ENCODE peak calls at places on chromosomes 5 and 9, in six cellular contexts. J, N, U, D, C and H are unnamed samples. For H3K27me3, the result is how much of the 10 kb centered on the place peaks cover.

GRCh38 chr5:176714067-176714466 is 66.8 kb downstream of the TSPAN17 start:
- DNase-seq in N (no peak), C (no peak), J (no peak), D (peak), U (peak), H (no peak)

GRCh38 chr9:9743822-9744221 is 869.0 kb downstream of the PTPRD start:
- DNase-seq in D (no peak), C (no peak), U (no peak), N (no peak), J (no peak), H (no peak)

GRCh38 chr5:153965102-153965645 is 73.5 kb downstream of the FAM114A2 start:
- DNase-seq in D (peak), N (peak), U (peak), J (peak), C (peak), H (no peak)

GRCh38 chr5:80516826-80517225 is 28.9 kb downstream of the FAM151B start:
- DNase-seq in C (no peak), D (peak), N (peak), U (peak), J (no peak), H (peak)

GRCh38 chr5:28766565-28767158 is 1728.3 kb upstream of the CDH9 start:
- DNase-seq in U (peak), D (peak), J (no peak), C (no peak), N (no peak), H (peak)

GRCh38 chr9:121222524-121223171 is 21.0 kb upstream of the RAB14 start:
- DNase-seq in J (no peak), D (peak), C (no peak), N (no peak), U (peak), H (no peak)

GRCh38 chr9:106897223-106897622 is 34.3 kb downstream of the ZNF462 start:
- DNase-seq in N (no peak), U (no peak), D (no peak), J (no peak), C (no peak), H (no peak)

GRCh38 chr5:77847814-77848290 is 71.7 kb upstream of the TBCA start:
- DNase-seq in C (no peak), U (no peak), D (no peak), N (no peak), J (no peak), H (no peak)

GRCh38 chr5:108220834-108221233 is 161.1 kb downstream of the FBXL17 start:
- DNase-seq in U (no peak), N (no peak), C (no peak), D (no peak), J (no peak), H (no peak)

GRCh38 chr9:21804336-21804735 is 1.9 kb downstream of the MTAP start:
- DNase-seq in N (no peak), D (no peak), J (no peak), U (no peak), C (no peak), H (no peak)

GRCh38 chr5:108749130-108749861 is 1.6 kb downstream of the FER start:
- DNase-seq in N (no peak), C (peak), D (peak), J (no peak), U (peak), H (no peak)

GRCh38 chr9:19085295-19085694 is 17.4 kb downstream of the HAUS6 start:
- DNase-seq in D (no peak), C (peak), N (no peak), J (no peak), U (peak), H (no peak)

GRCh38 chr9:18606831-18607230 is 132.9 kb downstream of the ADAMTSL1 start:
- DNase-seq in J (no peak), C (no peak), D (no peak), U (no peak), N (no peak), H (no peak)

GRCh38 chr5:168477060-168477459 is 9.2 kb upstream of the RARS1 start:
- DNase-seq in J (no peak), D (no peak), N (no peak), U (no peak), C (no peak), H (no peak)

GRCh38 chr9:36637491-36638270 is 65.0 kb downstream of the MELK start:
- DNase-seq in U (no peak), J (no peak), N (no peak), D (no peak), C (no peak), H (no peak)

GRCh38 chr9:86892576-86892975 is 54.7 kb downstream of the GAS1 start:
- DNase-seq in C (no peak), D (peak), J (no peak), N (no peak), U (peak), H (no peak)

GRCh38 chr5:35316611-35317307 is 86.5 kb upstream of the PRLR start:
- DNase-seq in U (peak), D (peak), C (no peak), J (no peak), N (no peak), H (peak)

GRCh38 chr9:76321185-76321828 is 72.9 kb downstream of the RFK start:
- DNase-seq in J (no peak), U (peak), C (no peak), D (no peak), N (no peak), H (peak)

GRCh38 chr5:111016801-111017200 is 54.7 kb upstream of the TSLP start:
- DNase-seq in D (peak), C (no peak), U (peak), N (no peak), J (no peak), H (no peak)

GRCh38 chr9:6716766-6717165 is 41.0 kb upstream of the KDM4C start:
- DNase-seq in U (no peak), N (no peak), C (no peak), D (no peak), J (no peak), H (no peak)
- H3K4me3 ChIP-seq in U (no peak), N (peak), C (peak), D (no peak), J (peak), H (no peak)

GRCh38 chr9:15999422-16000339 is 446.8 kb downstream of the CCDC171 start:
- DNase-seq in C (no peak), U (peak), N (no peak), D (peak), J (no peak), H (peak)
- H3K27me3 ChIP-seq in C (under half), U (under half), N (under half), D (under half), J (under half), H (under half)

GRCh38 chr5:132428147-132428482 is 58.6 kb downstream of the SLC22A5 start:
- DNase-seq in U (no peak), C (no peak), J (no peak), N (no peak), D (no peak), H (no peak)
- H3K4me3 ChIP-seq in U (no peak), C (peak), J (peak), N (peak), D (no peak), H (no peak)

GRCh38 chr5:132829742-132830435 is 558 bp downstream of the SHROOM1 start:
- DNase-seq in J (peak), N (no peak), U (peak), C (peak), D (peak), H (no peak)

GRCh38 chr5:132832612-132833011 is 2.2 kb upstream of the SHROOM1 start:
- DNase-seq in C (no peak), D (no peak), J (no peak), N (no peak), U (no peak), H (no peak)

GRCh38 chr5:132830436-132831094 is at the start of gene SHROOM1:
- DNase-seq in N (no peak), U (no peak), D (peak), J (no peak), C (no peak), H (no peak)

GRCh38 chr5:132828846-132829494 is 1.5 kb downstream of the SHROOM1 start:
- DNase-seq in D (no peak), N (no peak), C (no peak), J (no peak), U (no peak), H (no peak)

GRCh38 chr5:132831095-132831860 is 831 bp upstream of the SHROOM1 start:
- DNase-seq in U (no peak), N (no peak), D (no peak), J (no peak), C (no peak), H (no peak)
- H3K27me3 ChIP-seq in U (under half), N (under half), D (under half), J (under half), C (under half), H (under half)

DNA sequence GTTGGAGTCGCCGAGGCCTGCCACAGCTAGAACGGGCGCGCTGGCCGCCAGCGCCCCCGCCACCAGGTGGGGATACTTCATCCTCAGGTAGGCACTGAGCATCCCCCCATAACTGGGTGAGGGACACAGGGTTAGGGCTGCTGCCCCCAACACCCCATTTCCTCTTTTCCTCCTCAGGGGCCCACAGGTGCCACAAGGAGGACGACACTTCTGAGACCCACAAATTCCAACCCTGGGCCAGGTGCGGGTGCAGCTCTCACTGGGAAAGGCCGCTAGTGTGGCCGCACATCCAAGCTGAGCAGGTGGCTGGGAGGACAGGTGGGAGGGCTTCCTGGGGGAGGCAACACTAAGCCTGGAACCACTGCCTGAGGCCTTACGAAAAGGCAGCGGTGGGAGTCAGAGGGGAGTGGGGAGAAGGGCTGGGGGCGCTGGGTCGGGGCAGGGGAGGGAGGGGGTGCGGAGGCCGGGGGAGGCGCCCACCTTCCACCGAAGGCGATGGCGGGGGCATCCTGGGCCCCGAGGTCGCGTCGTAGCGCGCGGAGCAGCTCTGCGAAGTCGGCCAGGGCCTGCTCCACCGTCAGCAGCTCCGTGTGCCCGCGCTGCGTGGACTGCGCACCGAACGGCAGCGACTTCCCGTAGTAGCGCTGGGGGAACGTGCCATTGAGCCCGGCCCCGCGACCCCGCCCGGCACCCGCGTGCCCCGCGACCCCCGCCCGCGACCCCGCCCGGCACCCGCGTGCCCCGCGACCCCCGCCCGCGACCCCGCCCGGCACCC is 961 bp downstream of the DPP7 start:
- DNase-seq in J (peak), U (no peak), D (no peak), C (peak), N (no peak), H (no peak)
- H3K4me3 ChIP-seq in J (no peak), U (peak), D (peak), C (no peak), N (peak), H (peak)